ENCODE peak calls at places on chromosomes 12 and 14, in six cellular contexts. G is IMR-90, T is H1, S is body of pancreas, I is GM12878, E is spleen. F is an unnamed sample.
A peak's percentile ranks its signal among the peaks of the same experiment; 100 is the strongest.

GRCh38 chr12:117658226-117658625 is 296.8 kb upstream of the NOS1 start:
- DNase-seq in E (no peak), S (no peak), I (no peak), T (no peak), G (no peak), F (no peak)

GRCh38 chr14:75976838-75977237 is 5.0 kb downstream of the TGFB3 start:
- DNase-seq in E (no peak), I (no peak), T (no peak), G (no peak), S (no peak), F (no peak)

GRCh38 chr14:54786816-54787215 is 115.8 kb downstream of the GCH1 start:
- DNase-seq in G (no peak), I (no peak), S (no peak), E (no peak), T (no peak), F (peak; percentile 42)

GRCh38 chr14:101600891-101601602 is 39.8 kb downstream of the DIO3 start:
- DNase-seq in I (no peak), E (peak; percentile 58), T (no peak), S (no peak), G (no peak), F (peak; percentile 70)

GRCh38 chr12:111368291-111368683 is 608 bp downstream of the PHETA1 start:
- DNase-seq in I (no peak), S (peak; percentile 57), G (no peak), E (peak; percentile 80), T (no peak), F (peak; percentile 89)

GRCh38 chr14:85420707-85421106 is 109.2 kb upstream of the FLRT2 start:
- DNase-seq in G (no peak), I (no peak), E (no peak), T (no peak), S (no peak), F (no peak)

GRCh38 chr14:87522575-87522974 is 470.4 kb downstream of the GALC start:
- DNase-seq in T (peak; percentile 53), E (no peak), S (no peak), I (no peak), G (no peak), F (no peak)

GRCh38 chr14:95463173-95463901 is 53.1 kb downstream of the SYNE3 start:
- DNase-seq in G (no peak), S (peak; percentile 59), E (no peak), I (no peak), T (no peak), F (no peak)

GRCh38 chr12:49827351-49828099 is 688 bp downstream of the NCKAP5L start:
- DNase-seq in E (peak; percentile 90), I (no peak), T (peak; percentile 84), G (peak; percentile 46), S (peak; percentile 78), F (peak; percentile 91)

GRCh38 chr12:115354007-115354452 is 670.1 kb upstream of the TBX3 start:
- DNase-seq in G (peak; percentile 98), E (no peak), T (no peak), I (no peak), S (peak; percentile 28), F (peak; percentile 95)
- H3K4me3 ChIP-seq in G (peak overlapping the region; percentile 49), E (no peak overlapping the region), T (no peak overlapping the region), I (peak overlapping the region; percentile 60), S (no peak overlapping the region), F (no peak overlapping the region)

DNA sequence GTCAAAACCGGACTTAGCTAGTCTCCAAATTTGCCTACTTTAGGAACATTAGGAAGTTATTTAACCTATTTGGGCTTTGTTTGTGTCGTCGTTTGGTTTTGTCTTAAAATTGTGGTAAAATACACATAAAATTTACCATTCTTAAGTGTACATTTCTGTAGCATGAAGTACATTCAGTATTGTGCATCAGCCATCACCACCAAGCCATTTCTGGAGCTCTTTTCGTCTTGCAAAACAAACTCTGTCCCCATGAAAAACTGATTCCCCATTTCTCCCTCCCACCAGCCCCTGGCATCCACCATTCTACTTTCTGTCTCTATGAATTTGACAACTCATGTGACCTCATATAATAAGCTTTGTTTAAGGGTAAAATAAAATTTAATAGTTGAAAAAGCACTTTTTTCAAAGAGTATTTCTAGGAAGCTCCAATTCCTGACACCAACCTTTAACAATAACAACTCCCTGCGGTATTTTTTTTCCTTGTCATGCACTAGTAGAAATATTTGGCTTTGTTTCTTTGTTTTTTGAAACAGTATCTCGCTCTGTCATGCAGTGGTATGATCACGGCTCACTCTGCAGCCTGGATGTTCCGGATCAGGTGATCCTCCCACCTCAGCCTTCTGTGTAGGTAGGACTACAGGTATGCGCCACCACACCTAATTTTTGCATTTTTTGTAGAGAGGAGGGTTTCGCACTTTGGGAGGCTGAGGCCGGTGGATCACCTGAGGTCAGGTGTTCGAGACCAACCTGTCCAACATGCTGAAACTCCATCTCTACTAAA is 3.6 kb upstream of the UBC start:
- DNase-seq in I (no peak), G (peak; percentile 21), T (no peak), E (no peak), S (no peak), F (no peak)
- TF ChIP-seq POLR2A in I (no peak), G (no peak), T (no peak), E (no peak), S (no peak), F (no peak)

DNA sequence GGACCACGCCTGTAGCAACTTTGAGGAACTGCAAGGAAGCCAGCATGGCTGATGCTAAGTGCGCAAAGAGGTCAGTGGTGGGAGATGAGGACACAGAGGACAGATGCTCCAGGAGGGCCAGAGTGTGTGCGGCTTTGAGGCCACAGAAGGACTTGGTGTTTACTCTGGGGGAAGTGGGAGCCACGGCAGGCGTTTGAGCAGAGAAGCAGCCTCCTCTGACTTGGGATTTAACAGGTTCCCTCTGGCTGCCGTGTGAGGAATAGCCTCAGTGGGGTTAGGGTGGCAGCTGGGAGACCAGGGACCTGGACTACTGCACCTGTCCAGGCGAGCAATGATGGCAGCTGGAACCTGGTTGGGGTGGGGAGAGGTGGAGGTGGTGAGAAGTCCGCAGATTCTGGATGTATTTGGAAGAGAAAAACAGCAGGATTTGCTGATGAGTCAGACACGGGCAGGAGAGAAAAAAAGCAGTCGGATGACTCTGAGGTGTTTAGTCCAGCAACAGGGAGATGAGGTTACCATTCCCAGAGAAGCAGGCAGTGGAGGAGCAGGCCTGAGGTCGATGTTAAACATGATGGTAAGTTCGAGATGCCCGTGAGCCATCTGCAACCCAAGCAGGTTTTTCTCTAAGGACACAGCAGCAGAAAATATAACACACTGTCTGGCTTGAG is 143.5 kb downstream of the SCARB1 start:
- DNase-seq in E (no peak), S (no peak), I (no peak), T (no peak), G (peak; percentile 82), F (no peak)
- TF ChIP-seq CTCF in E (no peak), S (no peak), I (no peak), T (no peak), G (peak; percentile 22), F (no peak)

GRCh38 chr14:36625436-36625835 is 36.2 kb upstream of the PAX9 start:
- DNase-seq in G (no peak), E (no peak), T (no peak), I (no peak), S (no peak), F (no peak)
- H3K4me3 ChIP-seq in G (no peak overlapping the region), E (no peak overlapping the region), T (no peak overlapping the region), I (no peak overlapping the region), S (no peak overlapping the region), F (no peak overlapping the region)

GRCh38 chr14:34462132-34462893 is at the start of gene SPTSSA:
- DNase-seq in I (peak; percentile 46), G (peak; percentile 87), E (peak; percentile 98), S (peak; percentile 89), T (peak; percentile 87), F (peak; percentile 98)
- TF ChIP-seq POLR2A in I (peak; percentile 99), G (peak; percentile 99), E (peak; percentile 47), S (peak; percentile 88), T (peak; percentile 96), F (peak; percentile 34)

DNA sequence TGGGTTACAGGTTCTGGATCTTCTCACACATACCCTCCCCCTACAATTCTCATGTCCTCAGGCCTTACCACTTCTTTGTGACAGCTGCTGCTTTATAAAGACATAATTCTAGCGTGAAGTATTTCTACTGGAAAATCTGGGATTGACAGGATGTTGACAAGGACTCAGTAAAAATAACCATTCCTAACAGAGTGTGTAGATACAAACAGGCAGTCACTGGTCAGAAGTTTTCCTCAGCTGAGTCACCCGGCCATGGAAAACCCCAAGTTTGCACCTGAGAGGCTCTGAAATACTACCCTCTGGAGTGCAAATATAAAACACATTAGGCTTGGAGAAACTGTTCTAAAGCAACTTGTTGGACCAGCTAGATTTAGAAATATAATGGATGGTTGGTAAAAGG is 54.4 kb downstream of the SPPL3 start:
- DNase-seq in I (no peak), E (no peak), G (peak; percentile 83), S (peak; percentile 23), T (no peak), F (no peak)
- TF ChIP-seq CTCF in I (no peak), E (no peak), G (no peak), S (no peak), T (no peak), F (no peak)

GRCh38 chr12:62767506-62767905 is 167.4 kb downstream of the PPM1H start:
- DNase-seq in G (peak; percentile 37), E (no peak), T (no peak), I (no peak), S (no peak), F (no peak)
- H3K4me3 ChIP-seq in G (no peak overlapping the region), E (no peak overlapping the region), T (no peak overlapping the region), I (no peak overlapping the region), S (no peak overlapping the region), F (no peak overlapping the region)

DNA sequence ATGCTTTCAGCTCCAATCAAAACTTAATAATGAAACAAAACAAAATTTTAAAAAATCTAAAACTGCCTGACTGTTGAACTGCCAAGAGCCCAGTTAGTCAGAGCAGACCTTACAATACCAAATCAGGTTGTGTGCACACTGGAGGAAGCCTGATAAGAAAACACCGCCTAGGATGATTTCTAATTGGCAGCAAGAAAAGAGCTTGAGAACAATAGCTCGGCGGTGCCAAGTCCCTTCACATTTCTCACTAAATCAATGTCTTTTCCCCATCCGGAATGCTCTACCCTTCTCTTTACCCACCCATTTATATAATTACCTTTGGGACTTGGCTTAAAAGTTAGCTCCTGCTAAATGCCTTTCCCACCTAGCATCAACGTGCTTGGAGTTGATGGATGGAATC is 256.7 kb downstream of the C12orf75 start:
- DNase-seq in I (no peak), E (no peak), T (no peak), G (no peak), S (no peak), F (no peak)
- TF ChIP-seq POLR2A in I (no peak), E (no peak), T (no peak), G (no peak), S (no peak), F (no peak)

GRCh38 chr12:83823386-83824045 is 1089.1 kb downstream of the SLC6A15 start:
- DNase-seq in E (peak; percentile 64), S (peak; percentile 28), T (peak; percentile 78), I (no peak), G (no peak), F (no peak)
- TF ChIP-seq CTCF in E (no peak), S (peak; percentile 11), T (peak; percentile 85), I (peak; percentile 72), G (no peak), F (no peak)

F was measured in lower leg skin.